ENCODE peak calls at places on chromosome 21, in nine cellular contexts. C is ELR; I is GM12892; S is C1 segment of cervical spinal cord; E is nephron progenitor cell; L is stimulated activated CD4-positive, alpha-beta T cell treated with anti-CD3 and anti-CD28 coated beads, Interleukin-15, amount 100 ng/mL, for 1 hour; Z is caudate nucleus; G is fibroblast of the conjunctiva; J is glutamatergic neuron. B is an unnamed sample.

GRCh38 chr21:38377165-38378093 is 120.6 kb downstream of the KCNJ15 start:
- DNase-seq in C (peak), I (no peak), S (no peak), E (no peak), L (no peak), Z (no peak), G (no peak), J (no peak), B (no peak)

GRCh38 chr21:18801468-18801867 is 397.9 kb upstream of the TMPRSS15 start:
- DNase-seq in C (no peak), I (no peak), S (no peak), E (no peak), L (no peak), Z (no peak), G (no peak), J (no peak), B (no peak)

GRCh38 chr21:33901421-33902288 is 13.9 kb downstream of the ATP5PO start:
- DNase-seq in C (peak), I (no peak), S (peak), E (peak), L (no peak), Z (peak), G (peak), J (peak), B (no peak)

GRCh38 chr21:33401617-33401967 is 1.6 kb upstream of the IFNGR2 start:
- DNase-seq in C (peak), I (no peak), S (no peak), E (no peak), L (no peak), Z (no peak), G (no peak), J (no peak), B (no peak)

GRCh38 chr21:14488805-14489204 is 57.3 kb downstream of the SAMSN1 start:
- DNase-seq in C (no peak), I (no peak), S (no peak), E (no peak), L (no peak), Z (no peak), G (no peak), J (no peak), B (no peak)

GRCh38 chr21:14995695-14996490 is 68.9 kb downstream of the NRIP1 start:
- DNase-seq in C (peak), I (no peak), S (no peak), E (no peak), L (no peak), Z (no peak), G (no peak), J (no peak), B (no peak)

GRCh38 chr21:45537746-45538291 is 4.4 kb downstream of the SLC19A1 start:
- DNase-seq in C (no peak), I (no peak), S (no peak), E (no peak), L (no peak), Z (no peak), G (no peak), J (no peak), B (no peak)

GRCh38 chr21:26049803-26050202 is 120.8 kb downstream of the APP start:
- DNase-seq in C (no peak), I (no peak), S (no peak), E (no peak), L (no peak), Z (no peak), G (no peak), J (no peak), B (no peak)

GRCh38 chr21:35309316-35309715 is 260.2 kb upstream of the RUNX1 start:
- DNase-seq in C (no peak), I (no peak), S (no peak), E (no peak), L (no peak), Z (no peak), G (no peak), J (no peak), B (no peak)

GRCh38 chr21:16320110-16320509 is 590.3 kb downstream of the USP25 start:
- DNase-seq in C (no peak), I (no peak), S (no peak), E (no peak), L (no peak), Z (no peak), G (no peak), J (no peak), B (no peak)

GRCh38 chr21:35616090-35616489 is 444.2 kb downstream of the SETD4 start:
- DNase-seq in C (peak), I (no peak), S (no peak), E (no peak), L (no peak), Z (no peak), G (peak), J (no peak), B (no peak)

B was measured in thoracic aorta.